ENCODE peak calls at places on chromosomes 4 and X, in six cellular contexts. Q, C, P, O, D and T are unnamed samples.

GRCh38 chr4:11259837-11260236 is 168.9 kb downstream of the HS3ST1 start:
- DNase-seq in O (no peak), P (no peak), Q (no peak), D (no peak), C (no peak), T (no peak)

GRCh38 chr4:47031713-47032404 is 492 bp downstream of the GABRB1 start:
- DNase-seq in D (peak; percentile 17), Q (no peak), O (no peak), C (peak; percentile 30), P (no peak), T (no peak)

GRCh38 chrX:153636716-153637115 is 10.3 kb upstream of the DUSP9 start:
- DNase-seq in D (no peak), O (no peak), Q (no peak), P (no peak), C (no peak), T (no peak)

GRCh38 chrX:123422875-123423274 is 238.8 kb downstream of the GRIA3 start:
- DNase-seq in D (peak; percentile 54), C (peak; percentile 39), O (no peak), P (peak; percentile 35), Q (peak; percentile 6), T (no peak)

GRCh38 chr4:4824232-4824631 is 35.2 kb upstream of the MSX1 start:
- DNase-seq in D (no peak), Q (no peak), P (no peak), O (no peak), C (no peak), T (no peak)

GRCh38 chr4:8710416-8710815 is 117.9 kb downstream of the CPZ start:
- DNase-seq in P (no peak), O (no peak), D (no peak), C (no peak), Q (no peak), T (peak; percentile 66)

GRCh38 chrX:12791253-12792228 is at the start of gene PRPS2:
- DNase-seq in O (peak; percentile 24), Q (peak; percentile 46), P (peak; percentile 53), D (peak; percentile 67), C (peak; percentile 50), T (peak; percentile 89)

GRCh38 chr4:163263601-163264000 is 68.8 kb downstream of the NPY1R start:
- DNase-seq in P (no peak), C (no peak), O (no peak), Q (no peak), D (no peak), T (no peak)

GRCh38 chr4:147060171-147060931 is 114.7 kb upstream of the TTC29 start:
- DNase-seq in P (no peak), D (peak; percentile 91), Q (no peak), O (no peak), C (peak; percentile 15), T (no peak)

GRCh38 chrX:54280466-54280865 is 77.4 kb downstream of the WNK3 start:
- DNase-seq in Q (no peak), O (no peak), C (no peak), P (no peak), D (no peak), T (no peak)

GRCh38 chr4:108055787-108056186 is 66.1 kb downstream of the HADH start:
- DNase-seq in C (no peak), O (no peak), D (no peak), Q (no peak), P (no peak), T (no peak)

GRCh38 chr4:102321260-102321991 is 23.9 kb downstream of the SLC39A8 start:
- DNase-seq in Q (no peak), P (no peak), D (no peak), C (peak; percentile 50), O (no peak), T (no peak)

GRCh38 chr4:123616970-123617392 is 220.4 kb downstream of the SPRY1 start:
- DNase-seq in C (no peak), D (no peak), P (no peak), Q (no peak), O (peak; percentile 26), T (peak; percentile 84)

GRCh38 chr4:102734591-102735385 is 26.0 kb downstream of the MANBA start:
- DNase-seq in O (no peak), Q (no peak), D (no peak), C (peak; percentile 80), P (peak; percentile 42), T (peak; percentile 58)

GRCh38 chr4:124144302-124144701 is 568.2 kb downstream of the ANKRD50 start:
- DNase-seq in C (peak; percentile 45), Q (peak; percentile 6), P (peak; percentile 7), O (no peak), D (no peak), T (no peak)

GRCh38 chr4:169383724-169384123 is 113.0 kb upstream of the SH3RF1 start:
- DNase-seq in O (no peak), P (no peak), Q (peak; percentile 14), D (peak; percentile 86), C (peak; percentile 44), T (no peak)

GRCh38 chr4:142130636-142131035 is 494.3 kb downstream of the IL15 start:
- DNase-seq in O (no peak), D (no peak), C (no peak), Q (no peak), P (no peak), T (no peak)